ENCODE peak calls at places on chromosomes 11 and 22, in ten cellular contexts. One of them, this sample, is unnamed.

GRCh38 chr11:58676563-58677135 is 54.2 kb downstream of the CNTF start:
- DNase-seq in fibroblast of villous mesenchyme: no peak
- DNase-seq in fibroblast of the aortic adventitia: no peak
- DNase-seq in spleen: no peak
- DNase-seq in lower leg skin: no peak
- DNase-seq in testis: no peak
- DNase-seq in dorsolateral prefrontal cortex: no peak
- DNase-seq in adrenal gland: no peak
- DNase-seq in GM12865: no peak
- DNase-seq in kidney: no peak
- DNase-seq in this sample: no peak

GRCh38 chr11:86765146-86765663 is 35.1 kb upstream of the PRSS23 start:
- DNase-seq in fibroblast of villous mesenchyme: no peak
- DNase-seq in spleen: no peak
- DNase-seq in dorsolateral prefrontal cortex: no peak
- DNase-seq in lower leg skin: no peak
- DNase-seq in fibroblast of the aortic adventitia: peak
- DNase-seq in kidney: no peak
- DNase-seq in GM12865: no peak
- DNase-seq in testis: no peak
- DNase-seq in adrenal gland: no peak
- DNase-seq in this sample: no peak

GRCh38 chr11:68727783-68728182 is 23.5 kb downstream of the TESMIN start:
- DNase-seq in GM12865: no peak
- DNase-seq in fibroblast of villous mesenchyme: no peak
- DNase-seq in spleen: no peak
- DNase-seq in kidney: no peak
- DNase-seq in fibroblast of the aortic adventitia: no peak
- DNase-seq in testis: no peak
- DNase-seq in lower leg skin: no peak
- DNase-seq in dorsolateral prefrontal cortex: no peak
- DNase-seq in adrenal gland: no peak
- DNase-seq in this sample: no peak

GRCh38 chr11:82326853-82327252 is 406.8 kb downstream of the FAM181B start:
- DNase-seq in fibroblast of villous mesenchyme: no peak
- DNase-seq in GM12865: no peak
- DNase-seq in fibroblast of the aortic adventitia: no peak
- DNase-seq in lower leg skin: no peak
- DNase-seq in testis: no peak
- DNase-seq in dorsolateral prefrontal cortex: no peak
- DNase-seq in spleen: no peak
- DNase-seq in adrenal gland: no peak
- DNase-seq in kidney: peak
- DNase-seq in this sample: no peak

GRCh38 chr11:68312780-68313573 is 586 bp downstream of the LRP5 start:
- DNase-seq in dorsolateral prefrontal cortex: no peak
- DNase-seq in kidney: no peak
- DNase-seq in fibroblast of the aortic adventitia: no peak
- DNase-seq in lower leg skin: no peak
- DNase-seq in adrenal gland: no peak
- DNase-seq in spleen: no peak
- DNase-seq in fibroblast of villous mesenchyme: peak
- DNase-seq in testis: no peak
- DNase-seq in GM12865: peak
- DNase-seq in this sample: no peak

GRCh38 chr22:38218661-38219331 is 17.0 kb downstream of the MAFF start:
- DNase-seq in dorsolateral prefrontal cortex: no peak
- DNase-seq in spleen: no peak
- DNase-seq in lower leg skin: peak
- DNase-seq in kidney: peak
- DNase-seq in adrenal gland: peak
- DNase-seq in fibroblast of the aortic adventitia: peak
- DNase-seq in GM12865: peak
- DNase-seq in testis: peak
- DNase-seq in fibroblast of villous mesenchyme: peak
- DNase-seq in this sample: peak

GRCh38 chr22:38462960-38463784 is 4.7 kb upstream of the KDELR3 start:
- DNase-seq in GM12865: no peak
- DNase-seq in kidney: peak
- DNase-seq in dorsolateral prefrontal cortex: no peak
- DNase-seq in adrenal gland: no peak
- DNase-seq in spleen: peak
- DNase-seq in fibroblast of villous mesenchyme: peak
- DNase-seq in testis: peak
- DNase-seq in lower leg skin: no peak
- DNase-seq in fibroblast of the aortic adventitia: no peak
- DNase-seq in this sample: peak

GRCh38 chr22:47213571-47214230 is 451.3 kb downstream of the TBC1D22A start:
- DNase-seq in spleen: peak
- DNase-seq in fibroblast of villous mesenchyme: peak
- DNase-seq in dorsolateral prefrontal cortex: no peak
- DNase-seq in kidney: no peak
- DNase-seq in GM12865: peak
- DNase-seq in testis: peak
- DNase-seq in fibroblast of the aortic adventitia: peak
- DNase-seq in adrenal gland: no peak
- DNase-seq in lower leg skin: no peak
- DNase-seq in this sample: no peak

GRCh38 chr22:45200862-45201511 is 37.3 kb downstream of the NUP50 start:
- DNase-seq in fibroblast of the aortic adventitia: peak
- DNase-seq in kidney: no peak
- DNase-seq in spleen: peak
- DNase-seq in testis: no peak
- DNase-seq in adrenal gland: no peak
- DNase-seq in fibroblast of villous mesenchyme: peak
- DNase-seq in GM12865: no peak
- DNase-seq in dorsolateral prefrontal cortex: peak
- DNase-seq in lower leg skin: no peak
- DNase-seq in this sample: no peak

GRCh38 chr22:21937041-21937820 is 15.4 kb downstream of the PPM1F start:
- DNase-seq in fibroblast of villous mesenchyme: no peak
- DNase-seq in GM12865: no peak
- DNase-seq in lower leg skin: peak
- DNase-seq in fibroblast of the aortic adventitia: peak
- DNase-seq in adrenal gland: peak
- DNase-seq in dorsolateral prefrontal cortex: peak
- DNase-seq in spleen: peak
- DNase-seq in testis: no peak
- DNase-seq in kidney: no peak
- DNase-seq in this sample: peak

DNA sequence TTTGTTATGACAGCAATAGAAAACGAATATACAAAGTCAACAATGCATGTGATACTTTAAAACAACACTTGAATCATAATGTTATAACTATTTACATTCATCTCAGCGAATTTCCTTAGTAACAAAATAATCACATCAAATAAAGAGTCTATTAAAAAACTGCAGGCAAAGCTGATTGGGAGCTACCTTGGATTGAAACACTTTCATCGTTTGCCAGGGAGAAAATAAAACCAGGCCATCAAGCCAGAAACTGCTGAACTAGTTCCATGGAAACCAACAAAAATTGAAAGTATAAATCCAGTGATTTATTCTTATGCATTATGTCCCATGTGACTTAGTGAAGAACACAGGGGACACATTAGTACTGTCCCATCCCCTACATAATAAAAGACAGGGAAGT is 21.8 kb downstream of the SLC35F2 start:
- DNase-seq in fibroblast of villous mesenchyme: no peak
- DNase-seq in kidney: no peak
- DNase-seq in GM12865: no peak
- DNase-seq in spleen: no peak
- DNase-seq in adrenal gland: no peak
- DNase-seq in testis: no peak
- DNase-seq in dorsolateral prefrontal cortex: no peak
- DNase-seq in fibroblast of the aortic adventitia: no peak
- DNase-seq in lower leg skin: no peak
- DNase-seq in this sample: no peak
- TF ChIP-seq CTCF in fibroblast of villous mesenchyme: no peak
- TF ChIP-seq CTCF in kidney: no peak
- TF ChIP-seq CTCF in GM12865: no peak
- TF ChIP-seq CTCF in spleen: no peak
- TF ChIP-seq CTCF in adrenal gland: no peak
- TF ChIP-seq CTCF in testis: no peak
- TF ChIP-seq CTCF in dorsolateral prefrontal cortex: no peak
- TF ChIP-seq CTCF in fibroblast of the aortic adventitia: no peak
- TF ChIP-seq CTCF in lower leg skin: no peak
- TF ChIP-seq CTCF in this sample: no peak

DNA sequence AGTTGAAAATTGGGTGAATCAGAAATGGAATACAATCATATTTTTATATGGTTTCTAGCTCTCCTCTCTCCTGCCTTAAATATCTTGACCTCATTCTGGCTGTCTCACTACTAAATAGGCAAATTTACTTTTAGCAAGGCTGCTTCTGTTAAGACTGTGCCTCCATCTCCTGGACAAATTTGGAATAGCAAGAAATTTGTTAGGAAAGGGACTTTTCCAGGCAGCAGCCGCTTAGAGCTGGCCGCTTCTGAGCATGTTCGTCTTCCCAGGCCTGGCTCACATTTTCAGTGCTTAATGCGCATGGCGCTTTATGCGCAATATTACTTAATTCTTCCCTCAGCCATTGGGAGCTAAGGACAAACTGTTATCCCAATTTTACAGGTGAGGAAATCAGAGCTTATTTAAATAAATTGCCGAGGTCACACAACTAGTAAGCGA is 1.7 kb upstream of the PEX26 start:
- DNase-seq in GM12865: peak
- DNase-seq in dorsolateral prefrontal cortex: peak
- DNase-seq in testis: peak
- DNase-seq in adrenal gland: peak
- DNase-seq in spleen: no peak
- DNase-seq in lower leg skin: peak
- DNase-seq in kidney: peak
- DNase-seq in fibroblast of the aortic adventitia: peak
- DNase-seq in fibroblast of villous mesenchyme: peak
- DNase-seq in this sample: peak
- H3K4me3 ChIP-seq in GM12865: peak
- H3K4me3 ChIP-seq in dorsolateral prefrontal cortex: no peak
- H3K4me3 ChIP-seq in testis: no peak
- H3K4me3 ChIP-seq in adrenal gland: peak
- H3K4me3 ChIP-seq in spleen: peak
- H3K4me3 ChIP-seq in lower leg skin: no peak
- H3K4me3 ChIP-seq in kidney: no peak
- H3K4me3 ChIP-seq in fibroblast of the aortic adventitia: peak
- H3K4me3 ChIP-seq in fibroblast of villous mesenchyme: no peak
- H3K4me3 ChIP-seq in this sample: peak

GRCh38 chr11:100827934-100828661 is 141.0 kb downstream of the ARHGAP42 start:
- DNase-seq in GM12865: peak
- DNase-seq in testis: no peak
- DNase-seq in lower leg skin: no peak
- DNase-seq in fibroblast of the aortic adventitia: peak
- DNase-seq in kidney: no peak
- DNase-seq in adrenal gland: no peak
- DNase-seq in spleen: no peak
- DNase-seq in dorsolateral prefrontal cortex: no peak
- DNase-seq in fibroblast of villous mesenchyme: peak
- DNase-seq in this sample: no peak
- TF ChIP-seq CTCF in GM12865: peak
- TF ChIP-seq CTCF in testis: no peak
- TF ChIP-seq CTCF in lower leg skin: no peak
- TF ChIP-seq CTCF in fibroblast of the aortic adventitia: peak
- TF ChIP-seq CTCF in kidney: peak
- TF ChIP-seq CTCF in adrenal gland: no peak
- TF ChIP-seq CTCF in spleen: no peak
- TF ChIP-seq CTCF in dorsolateral prefrontal cortex: no peak
- TF ChIP-seq CTCF in fibroblast of villous mesenchyme: no peak
- TF ChIP-seq CTCF in this sample: no peak

GRCh38 chr11:75433443-75433842 is 440 bp upstream of the KLHL35 start:
- DNase-seq in fibroblast of the aortic adventitia: no peak
- DNase-seq in spleen: no peak
- DNase-seq in kidney: no peak
- DNase-seq in fibroblast of villous mesenchyme: no peak
- DNase-seq in testis: no peak
- DNase-seq in GM12865: no peak
- DNase-seq in lower leg skin: no peak
- DNase-seq in adrenal gland: no peak
- DNase-seq in dorsolateral prefrontal cortex: no peak
- DNase-seq in this sample: no peak
- H3K4me3 ChIP-seq in fibroblast of the aortic adventitia: no peak
- H3K4me3 ChIP-seq in spleen: no peak
- H3K4me3 ChIP-seq in kidney: no peak
- H3K4me3 ChIP-seq in fibroblast of villous mesenchyme: no peak
- H3K4me3 ChIP-seq in testis: no peak
- H3K4me3 ChIP-seq in GM12865: no peak
- H3K4me3 ChIP-seq in lower leg skin: no peak
- H3K4me3 ChIP-seq in adrenal gland: no peak
- H3K4me3 ChIP-seq in dorsolateral prefrontal cortex: no peak
- H3K4me3 ChIP-seq in this sample: no peak